ENCODE peak calls at places on chromosomes 7 and 10, in eight cellular contexts. K, N, X, H, J, Q, B and M are unnamed samples.

GRCh38 chr7:22156205-22156604 is 200.7 kb downstream of the RAPGEF5 start:
- DNase-seq in K (no peak), N (no peak), X (no peak), H (no peak), J (no peak), Q (no peak), B (peak; percentile 37), M (no peak)

GRCh38 chr7:132877578-132877977 is 204.3 kb downstream of the CHCHD3 start:
- DNase-seq in K (no peak), N (no peak), X (no peak), H (no peak), J (no peak), Q (no peak), B (no peak), M (no peak)

GRCh38 chr7:107405559-107405958 is 64.3 kb upstream of the GPR22 start:
- DNase-seq in K (no peak), N (no peak), X (no peak), H (no peak), J (no peak), Q (no peak), B (no peak), M (no peak)

GRCh38 chr7:517848-518629 is 1.6 kb downstream of the PDGFA start:
- DNase-seq in K (no peak), N (peak; percentile 82), X (peak; percentile 72), H (peak; percentile 73), J (peak; percentile 63), Q (peak; percentile 72), B (no peak), M (peak; percentile 91)

GRCh38 chr10:132643709-132644543 is 106.3 kb downstream of the INPP5A start:
- DNase-seq in K (peak; percentile 32), N (peak; percentile 40), X (no peak), H (no peak), J (no peak), Q (peak; percentile 8), B (no peak), M (peak; percentile 72)

GRCh38 chr10:122567056-122567660 is 6.6 kb downstream of the DMBT1 start:
- DNase-seq in K (no peak), N (no peak), X (peak; percentile 33), H (peak; percentile 30), J (peak; percentile 39), Q (peak; percentile 44), B (no peak), M (no peak)

GRCh38 chr7:106039486-106040060 is 72.5 kb downstream of the SYPL1 start:
- DNase-seq in K (no peak), N (no peak), X (no peak), H (peak; percentile 26), J (peak; percentile 42), Q (no peak), B (peak; percentile 76), M (no peak)

GRCh38 chr10:119803264-119803663 is 69.4 kb downstream of the MCMBP start:
- DNase-seq in K (no peak), N (no peak), X (no peak), H (no peak), J (no peak), Q (no peak), B (no peak), M (no peak)

GRCh38 chr10:128952856-128953255 is 514.2 kb upstream of the MGMT start:
- DNase-seq in K (no peak), N (no peak), X (no peak), H (no peak), J (no peak), Q (no peak), B (no peak), M (no peak)

GRCh38 chr10:22669163-22669711 is 45.1 kb downstream of the PIP4K2A start:
- DNase-seq in K (no peak), N (no peak), X (no peak), H (no peak), J (no peak), Q (no peak), B (no peak), M (no peak)

GRCh38 chr10:12041766-12042408 is 722 bp downstream of the UPF2 start:
- DNase-seq in K (no peak), N (no peak), X (no peak), H (peak; percentile 50), J (peak; percentile 31), Q (peak; percentile 31), B (no peak), M (no peak)

GRCh38 chr7:3416453-3416852 is 115.4 kb downstream of the SDK1 start:
- DNase-seq in K (no peak), N (no peak), X (no peak), H (no peak), J (no peak), Q (no peak), B (no peak), M (no peak)

GRCh38 chr10:74371696-74372095 is 220.7 kb downstream of the ADK start:
- DNase-seq in K (no peak), N (no peak), X (no peak), H (no peak), J (no peak), Q (no peak), B (no peak), M (no peak)

GRCh38 chr10:14532473-14533251 is 201.9 kb upstream of the FRMD4A start:
- DNase-seq in K (no peak), N (no peak), X (no peak), H (peak; percentile 68), J (no peak), Q (peak; percentile 83), B (no peak), M (no peak)

GRCh38 chr10:117677239-117677638 is 134.7 kb downstream of the EMX2 start:
- DNase-seq in K (no peak), N (no peak), X (no peak), H (no peak), J (no peak), Q (no peak), B (no peak), M (no peak)

GRCh38 chr7:113217314-113217713 is 99.0 kb upstream of the SMIM30 start:
- DNase-seq in K (no peak), N (no peak), X (no peak), H (no peak), J (no peak), Q (no peak), B (no peak), M (no peak)

GRCh38 chr10:110730345-110731055 is 86.4 kb downstream of the RBM20 start:
- DNase-seq in K (no peak), N (no peak), X (no peak), H (no peak), J (no peak), Q (no peak), B (no peak), M (no peak)

GRCh38 chr10:97849101-97849490 is 547 bp upstream of the GOLGA7B start:
- DNase-seq in K (no peak), N (peak; percentile 55), X (no peak), H (peak; percentile 20), J (no peak), Q (peak; percentile 41), B (no peak), M (no peak)

GRCh38 chr7:120110169-120110568 is 162.8 kb upstream of the KCND2 start:
- DNase-seq in K (no peak), N (no peak), X (no peak), H (no peak), J (no peak), Q (no peak), B (no peak), M (no peak)

GRCh38 chr7:158863611-158864506 is 7.5 kb downstream of the DYNC2I1 start:
- DNase-seq in K (peak; percentile 68), N (peak; percentile 90), X (peak; percentile 51), H (peak; percentile 80), J (peak; percentile 58), Q (peak; percentile 43), B (no peak), M (peak; percentile 86)

GRCh38 chr7:99375070-99375807 is 709 bp downstream of the ARPC1B start:
- DNase-seq in K (peak; percentile 88), N (peak; percentile 93), X (peak; percentile 80), H (peak; percentile 88), J (peak; percentile 53), Q (peak; percentile 69), B (no peak), M (peak; percentile 91)

GRCh38 chr10:132584081-132584480 is 46.5 kb downstream of the INPP5A start:
- DNase-seq in K (no peak), N (no peak), X (no peak), H (no peak), J (no peak), Q (no peak), B (no peak), M (no peak)

DNA sequence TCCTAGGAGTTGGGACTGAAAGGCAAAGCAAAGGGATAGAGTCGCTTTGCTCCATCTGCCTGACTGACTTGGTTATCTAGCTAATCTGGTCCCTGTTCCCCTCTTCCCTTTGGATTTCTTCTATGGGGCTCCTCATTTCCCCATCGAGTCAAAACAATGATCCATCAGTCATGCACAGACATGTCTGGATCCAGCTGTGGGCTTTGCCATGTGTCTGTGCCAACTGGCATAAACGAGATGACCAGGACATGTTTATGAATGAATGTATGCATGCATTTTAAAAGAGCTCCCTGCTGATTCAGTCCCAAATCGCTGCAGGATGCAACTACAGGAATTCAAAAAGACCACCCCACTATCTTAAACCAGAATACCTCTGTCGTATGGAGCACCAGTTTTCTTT is 122.0 kb downstream of the ARL4A start:
- DNase-seq in K (no peak), N (no peak), X (no peak), H (no peak), J (no peak), Q (no peak), B (no peak), M (no peak)
- H3K27ac ChIP-seq in K (no peak overlapping the region), N (no peak overlapping the region), X (no peak overlapping the region), H (no peak overlapping the region), J (no peak overlapping the region), Q (no peak overlapping the region), B (no peak overlapping the region), M (no peak overlapping the region)

DNA sequence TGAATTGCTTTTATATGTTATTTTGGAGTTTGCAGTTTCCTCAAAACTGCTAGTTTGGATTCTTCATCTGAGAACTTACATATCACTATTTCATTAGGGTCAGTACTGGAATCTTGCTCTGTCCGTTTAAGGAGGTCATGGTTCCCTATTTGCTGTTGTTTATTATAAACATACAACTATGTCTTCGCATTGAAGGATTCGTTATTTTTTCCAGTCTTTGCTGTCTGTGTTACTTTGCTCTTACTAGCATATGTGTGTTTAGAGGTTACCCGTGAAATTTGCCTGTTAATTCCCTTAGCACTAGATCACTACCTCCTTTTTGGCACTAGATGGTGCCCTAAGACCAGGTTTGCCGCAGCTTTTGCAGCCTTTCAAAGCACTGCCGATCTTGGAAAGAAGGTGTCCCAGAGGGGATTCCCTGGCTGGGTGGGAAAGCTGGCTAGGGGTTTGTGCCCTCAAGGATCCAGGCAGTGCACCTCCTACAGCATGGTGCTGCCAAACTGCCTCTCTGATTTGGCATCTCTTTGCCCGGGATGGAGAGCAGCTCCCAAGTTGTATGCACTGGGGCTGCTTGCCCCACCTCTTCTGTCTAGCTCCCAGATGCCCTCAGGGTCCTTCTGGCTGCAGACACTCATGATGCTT is 103.1 kb upstream of the APBB1IP start:
- DNase-seq in K (peak; percentile 61), N (no peak), X (peak; percentile 61), H (peak; percentile 44), J (peak; percentile 67), Q (peak; percentile 39), B (no peak), M (no peak)
- H3K4me3 ChIP-seq in K (peak overlapping the region; percentile 1), N (peak overlapping the region; percentile 41), X (peak overlapping the region; percentile 38), H (no peak overlapping the region), J (no peak overlapping the region), Q (no peak overlapping the region), B (no peak overlapping the region), M (no peak overlapping the region)

GRCh38 chr10:113026679-113027078 is 76.6 kb downstream of the TCF7L2 start:
- DNase-seq in K (no peak), N (no peak), X (no peak), H (no peak), J (no peak), Q (no peak), B (peak; percentile 72), M (no peak)
- H3K27ac ChIP-seq in K (no peak overlapping the region), N (no peak overlapping the region), X (peak overlapping the region; percentile 38), H (no peak overlapping the region), J (peak overlapping the region; percentile 37), Q (no peak overlapping the region), B (peak overlapping the region; percentile 81), M (peak overlapping the region; percentile 46)

GRCh38 chr7:102101111-102101551 is 185.5 kb upstream of the SH2B2 start:
- DNase-seq in K (no peak), N (no peak), X (no peak), H (no peak), J (no peak), Q (no peak), B (no peak), M (no peak)
- H3K4me3 ChIP-seq in K (no peak overlapping the region), N (no peak overlapping the region), X (no peak overlapping the region), H (no peak overlapping the region), J (no peak overlapping the region), Q (no peak overlapping the region), B (no peak overlapping the region), M (no peak overlapping the region)